ENCODE peak calls at places on chromosomes 2 and 18, in nine cellular contexts. M, D, B, S, Y, A, X, P and K are unnamed samples. For H3K4me1 and H3K9me3, the result is how much of the 10 kb centered on the place peaks cover.

GRCh38 chr2:147594038-147594437 is 250.8 kb upstream of the ACVR2A start:
- DNase-seq in M (no peak), D (no peak), B (no peak), S (no peak), Y (no peak), A (no peak), X (no peak), P (no peak), K (no peak)

GRCh38 chr2:211014906-211015305 is 458.5 kb downstream of the CPS1 start:
- DNase-seq in M (no peak), D (no peak), B (no peak), S (no peak), Y (no peak), A (no peak), X (no peak), P (no peak), K (no peak)

GRCh38 chr2:226410212-226410611 is 389.4 kb downstream of the IRS1 start:
- DNase-seq in M (no peak), D (peak), B (no peak), S (no peak), Y (no peak), A (no peak), X (no peak), P (no peak), K (no peak)

GRCh38 chr2:131127076-131127475 is 21.9 kb downstream of the PLEKHB2 start:
- DNase-seq in M (no peak), D (no peak), B (no peak), S (no peak), Y (no peak), A (no peak), X (no peak), P (no peak), K (no peak)

GRCh38 chr2:129905664-129906081 is 73.8 kb upstream of the RAB6C start:
- DNase-seq in M (no peak), D (no peak), B (peak), S (no peak), Y (no peak), A (no peak), X (no peak), P (no peak), K (peak)

GRCh38 chr18:61322265-61322873 is 10.9 kb upstream of the CDH20 start:
- DNase-seq in M (no peak), D (peak), B (no peak), S (no peak), Y (peak), A (no peak), X (peak), P (no peak), K (peak)

GRCh38 chr18:3885209-3885792 is 435.3 kb downstream of the TGIF1 start:
- DNase-seq in M (no peak), D (no peak), B (no peak), S (no peak), Y (peak), A (no peak), X (no peak), P (no peak), K (peak)

GRCh38 chr2:217162533-217162932 is 302.7 kb upstream of the TNP1 start:
- DNase-seq in M (no peak), D (peak), B (no peak), S (no peak), Y (no peak), A (no peak), X (no peak), P (no peak), K (no peak)

GRCh38 chr18:2932247-2933181 is 80.4 kb downstream of the LPIN2 start:
- DNase-seq in M (no peak), D (peak), B (no peak), S (no peak), Y (peak), A (peak), X (peak), P (peak), K (peak)

GRCh38 chr2:11355194-11356053 is 11.0 kb upstream of the ROCK2 start:
- DNase-seq in M (no peak), D (no peak), B (no peak), S (no peak), Y (no peak), A (no peak), X (no peak), P (no peak), K (no peak)

GRCh38 chr2:201432551-201433388 is 18.5 kb downstream of the TRAK2 start:
- DNase-seq in M (no peak), D (peak), B (no peak), S (no peak), Y (no peak), A (no peak), X (no peak), P (no peak), K (no peak)

GRCh38 chr2:61178603-61179545 is 16.9 kb downstream of the C2orf74 start:
- DNase-seq in M (peak), D (peak), B (no peak), S (no peak), Y (no peak), A (no peak), X (peak), P (no peak), K (no peak)

GRCh38 chr2:27776097-27776496 is 4.6 kb downstream of the MRPL33 start:
- DNase-seq in M (no peak), D (peak), B (no peak), S (peak), Y (no peak), A (no peak), X (peak), P (no peak), K (no peak)

GRCh38 chr2:54903736-54904554 is 146.3 kb downstream of the RTN4 start:
- DNase-seq in M (no peak), D (peak), B (no peak), S (no peak), Y (peak), A (no peak), X (no peak), P (no peak), K (peak)

GRCh38 chr18:48203961-48204666 is 205.1 kb downstream of the ZBTB7C start:
- DNase-seq in M (no peak), D (no peak), B (no peak), S (no peak), Y (no peak), A (no peak), X (no peak), P (no peak), K (no peak)

GRCh38 chr2:127165539-127165935 is 54.6 kb downstream of the CYP27C1 start:
- DNase-seq in M (no peak), D (no peak), B (peak), S (no peak), Y (no peak), A (no peak), X (no peak), P (no peak), K (no peak)

GRCh38 chr18:74390900-74391299 is 66.2 kb downstream of the DIPK1C start:
- DNase-seq in M (no peak), D (no peak), B (no peak), S (no peak), Y (no peak), A (no peak), X (no peak), P (no peak), K (no peak)
- H3K4me1 ChIP-seq in M (under half), D (under half), B (under half), S (under half), Y (under half), A (under half), X (under half), P (under half), K (under half)

GRCh38 chr18:11146947-11147345 is 2.4 kb downstream of the PIEZO2 start:
- DNase-seq in M (no peak), D (no peak), B (no peak), S (no peak), Y (no peak), A (no peak), X (no peak), P (no peak), K (no peak)

GRCh38 chr18:11147962-11148654 is 1.3 kb downstream of the PIEZO2 start:
- DNase-seq in M (no peak), D (no peak), B (no peak), S (no peak), Y (no peak), A (no peak), X (no peak), P (no peak), K (no peak)

GRCh38 chr18:11145413-11146191 is 3.8 kb downstream of the PIEZO2 start:
- DNase-seq in M (no peak), D (no peak), B (no peak), S (no peak), Y (no peak), A (no peak), X (no peak), P (no peak), K (no peak)

GRCh38 chr18:11147371-11147860 is 2.0 kb downstream of the PIEZO2 start:
- DNase-seq in M (no peak), D (no peak), B (no peak), S (no peak), Y (no peak), A (no peak), X (no peak), P (no peak), K (no peak)

GRCh38 chr18:11146238-11146946 is 3.0 kb downstream of the PIEZO2 start:
- DNase-seq in M (no peak), D (no peak), B (no peak), S (no peak), Y (no peak), A (no peak), X (peak), P (no peak), K (no peak)
- H3K4me3 ChIP-seq in M (no peak), D (no peak), B (no peak), S (no peak), Y (no peak), A (no peak), X (no peak), P (no peak), K (no peak)

DNA sequence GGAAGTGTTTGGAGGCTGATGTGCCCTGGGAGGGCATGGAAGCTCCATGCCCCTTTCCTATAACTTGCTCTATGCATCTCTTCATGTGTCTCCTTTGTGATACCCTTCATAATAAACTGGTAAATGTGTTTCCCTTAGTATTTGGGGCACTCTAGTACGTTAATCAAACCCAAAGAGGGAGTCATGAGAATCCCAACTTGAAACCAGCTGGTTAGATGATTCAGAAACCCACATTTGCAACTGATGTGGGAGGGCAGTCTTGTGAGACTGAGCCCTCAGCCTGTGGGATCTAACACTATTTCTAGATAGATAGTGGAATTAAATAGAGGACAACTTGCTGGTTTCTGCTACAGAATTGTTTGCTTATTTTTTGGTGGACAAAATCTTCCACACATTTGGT is 20.3 kb downstream of the ANKRD30B start:
- DNase-seq in M (no peak), D (no peak), B (no peak), S (no peak), Y (no peak), A (no peak), X (no peak), P (no peak), K (no peak)
- H3K9me3 ChIP-seq in M (under half), D (under half), B (under half), S (under half), Y (under half), A (under half), X (under half), P (under half), K (under half)

GRCh38 chr2:240597419-240598181 is 11.1 kb downstream of the CAPN10 start:
- DNase-seq in M (no peak), D (no peak), B (no peak), S (no peak), Y (no peak), A (no peak), X (peak), P (no peak), K (no peak)

GRCh38 chr2:240598311-240598911 is 11.9 kb downstream of the CAPN10 start:
- DNase-seq in M (no peak), D (no peak), B (no peak), S (no peak), Y (no peak), A (no peak), X (no peak), P (no peak), K (no peak)

GRCh38 chr2:240596491-240596931 is 10.0 kb downstream of the CAPN10 start:
- DNase-seq in M (no peak), D (no peak), B (no peak), S (peak), Y (no peak), A (no peak), X (peak), P (no peak), K (peak)

GRCh38 chr2:240596080-240596460 is 9.5 kb downstream of the CAPN10 start:
- DNase-seq in M (no peak), D (no peak), B (no peak), S (peak), Y (no peak), A (no peak), X (no peak), P (no peak), K (peak)

GRCh38 chr2:240597054-240597418 is 10.5 kb downstream of the CAPN10 start:
- DNase-seq in M (no peak), D (no peak), B (no peak), S (no peak), Y (no peak), A (no peak), X (no peak), P (no peak), K (no peak)
- H3K4me1 ChIP-seq in M (under half), D (under half), B (under half), S (under half), Y (under half), A (under half), X (under half), P (under half), K (under half)